ENCODE peak calls at places on chromosomes 3 and 15, in ten cellular contexts. One of them, this sample, is unnamed.

GRCh38 chr3:69161587-69162196 is 39.3 kb upstream of the LMOD3 start:
- DNase-seq in heart left ventricle: no peak
- DNase-seq in sigmoid colon: no peak
- DNase-seq in endothelial cell: peak
- DNase-seq in nephron progenitor cell: peak
- DNase-seq in progenitor cell of endocrine pancreas: no peak
- DNase-seq in MM.1S: peak
- DNase-seq in psoas muscle: no peak
- DNase-seq in choroid plexus epithelial cell: peak
- DNase-seq in lower leg skin: no peak
- DNase-seq in this sample: no peak

GRCh38 chr3:125059488-125060245 is 3.9 kb upstream of the HEG1 start:
- DNase-seq in heart left ventricle: no peak
- DNase-seq in sigmoid colon: no peak
- DNase-seq in endothelial cell: no peak
- DNase-seq in nephron progenitor cell: no peak
- DNase-seq in progenitor cell of endocrine pancreas: no peak
- DNase-seq in MM.1S: no peak
- DNase-seq in psoas muscle: no peak
- DNase-seq in choroid plexus epithelial cell: peak
- DNase-seq in lower leg skin: no peak
- DNase-seq in this sample: no peak

GRCh38 chr3:13509066-13509815 is 29.1 kb downstream of the HDAC11 start:
- DNase-seq in heart left ventricle: peak
- DNase-seq in sigmoid colon: no peak
- DNase-seq in endothelial cell: no peak
- DNase-seq in nephron progenitor cell: no peak
- DNase-seq in progenitor cell of endocrine pancreas: no peak
- DNase-seq in MM.1S: no peak
- DNase-seq in psoas muscle: peak
- DNase-seq in choroid plexus epithelial cell: no peak
- DNase-seq in lower leg skin: no peak
- DNase-seq in this sample: no peak

GRCh38 chr15:88049509-88049908 is 207.0 kb downstream of the NTRK3 start:
- DNase-seq in heart left ventricle: no peak
- DNase-seq in sigmoid colon: no peak
- DNase-seq in endothelial cell: no peak
- DNase-seq in nephron progenitor cell: no peak
- DNase-seq in progenitor cell of endocrine pancreas: no peak
- DNase-seq in MM.1S: peak
- DNase-seq in psoas muscle: no peak
- DNase-seq in choroid plexus epithelial cell: no peak
- DNase-seq in lower leg skin: no peak
- DNase-seq in this sample: no peak

GRCh38 chr3:183085634-183086390 is 13.5 kb downstream of the MCCC1 start:
- DNase-seq in heart left ventricle: no peak
- DNase-seq in sigmoid colon: no peak
- DNase-seq in endothelial cell: peak
- DNase-seq in nephron progenitor cell: peak
- DNase-seq in progenitor cell of endocrine pancreas: no peak
- DNase-seq in MM.1S: no peak
- DNase-seq in psoas muscle: no peak
- DNase-seq in choroid plexus epithelial cell: peak
- DNase-seq in lower leg skin: no peak
- DNase-seq in this sample: no peak

GRCh38 chr15:90857883-90858443 is 10.4 kb upstream of the FURIN start:
- DNase-seq in heart left ventricle: no peak
- DNase-seq in sigmoid colon: no peak
- DNase-seq in endothelial cell: no peak
- DNase-seq in nephron progenitor cell: no peak
- DNase-seq in progenitor cell of endocrine pancreas: no peak
- DNase-seq in MM.1S: no peak
- DNase-seq in psoas muscle: no peak
- DNase-seq in choroid plexus epithelial cell: no peak
- DNase-seq in lower leg skin: no peak
- DNase-seq in this sample: no peak

GRCh38 chr15:41581110-41581509 is 22.1 kb downstream of the TYRO3 start:
- DNase-seq in heart left ventricle: no peak
- DNase-seq in sigmoid colon: no peak
- DNase-seq in endothelial cell: no peak
- DNase-seq in nephron progenitor cell: no peak
- DNase-seq in progenitor cell of endocrine pancreas: no peak
- DNase-seq in MM.1S: peak
- DNase-seq in psoas muscle: no peak
- DNase-seq in choroid plexus epithelial cell: peak
- DNase-seq in lower leg skin: no peak
- DNase-seq in this sample: no peak

GRCh38 chr3:194468086-194468485 is 18.7 kb downstream of the ATP13A3 start:
- DNase-seq in heart left ventricle: no peak
- DNase-seq in sigmoid colon: no peak
- DNase-seq in endothelial cell: no peak
- DNase-seq in nephron progenitor cell: no peak
- DNase-seq in progenitor cell of endocrine pancreas: no peak
- DNase-seq in MM.1S: no peak
- DNase-seq in psoas muscle: no peak
- DNase-seq in choroid plexus epithelial cell: no peak
- DNase-seq in lower leg skin: no peak
- DNase-seq in this sample: no peak

GRCh38 chr3:60497922-60498321 is 753.3 kb downstream of the FHIT start:
- DNase-seq in heart left ventricle: no peak
- DNase-seq in sigmoid colon: no peak
- DNase-seq in endothelial cell: no peak
- DNase-seq in nephron progenitor cell: no peak
- DNase-seq in progenitor cell of endocrine pancreas: no peak
- DNase-seq in MM.1S: no peak
- DNase-seq in psoas muscle: no peak
- DNase-seq in choroid plexus epithelial cell: no peak
- DNase-seq in lower leg skin: no peak
- DNase-seq in this sample: no peak

GRCh38 chr3:106172780-106173179 is 304.0 kb upstream of the CBLB start:
- DNase-seq in heart left ventricle: no peak
- DNase-seq in sigmoid colon: no peak
- DNase-seq in endothelial cell: no peak
- DNase-seq in nephron progenitor cell: no peak
- DNase-seq in progenitor cell of endocrine pancreas: no peak
- DNase-seq in MM.1S: no peak
- DNase-seq in psoas muscle: no peak
- DNase-seq in choroid plexus epithelial cell: no peak
- DNase-seq in lower leg skin: no peak
- DNase-seq in this sample: no peak

GRCh38 chr15:45616901-45617323 is 17.9 kb upstream of the SQOR start:
- DNase-seq in heart left ventricle: no peak
- DNase-seq in sigmoid colon: no peak
- DNase-seq in endothelial cell: no peak
- DNase-seq in nephron progenitor cell: no peak
- DNase-seq in progenitor cell of endocrine pancreas: no peak
- DNase-seq in MM.1S: no peak
- DNase-seq in psoas muscle: no peak
- DNase-seq in choroid plexus epithelial cell: no peak
- DNase-seq in lower leg skin: no peak
- DNase-seq in this sample: no peak

GRCh38 chr15:95910643-95911212 is 419.8 kb upstream of the NR2F2 start:
- DNase-seq in heart left ventricle: no peak
- DNase-seq in sigmoid colon: no peak
- DNase-seq in endothelial cell: no peak
- DNase-seq in nephron progenitor cell: no peak
- DNase-seq in progenitor cell of endocrine pancreas: no peak
- DNase-seq in MM.1S: no peak
- DNase-seq in psoas muscle: no peak
- DNase-seq in choroid plexus epithelial cell: no peak
- DNase-seq in lower leg skin: no peak
- DNase-seq in this sample: no peak

GRCh38 chr15:83475551-83475950 is 28.4 kb downstream of the SH3GL3 start:
- DNase-seq in heart left ventricle: no peak
- DNase-seq in sigmoid colon: no peak
- DNase-seq in endothelial cell: no peak
- DNase-seq in nephron progenitor cell: no peak
- DNase-seq in progenitor cell of endocrine pancreas: no peak
- DNase-seq in MM.1S: no peak
- DNase-seq in psoas muscle: no peak
- DNase-seq in choroid plexus epithelial cell: peak
- DNase-seq in lower leg skin: no peak
- DNase-seq in this sample: no peak

GRCh38 chr3:185943363-185944106 is 5.7 kb upstream of the TRA2B start:
- DNase-seq in heart left ventricle: peak
- DNase-seq in sigmoid colon: peak
- DNase-seq in endothelial cell: peak
- DNase-seq in nephron progenitor cell: peak
- DNase-seq in progenitor cell of endocrine pancreas: peak
- DNase-seq in MM.1S: peak
- DNase-seq in psoas muscle: peak
- DNase-seq in choroid plexus epithelial cell: peak
- DNase-seq in lower leg skin: peak
- DNase-seq in this sample: peak
- TF ChIP-seq CTCF in heart left ventricle: peak
- TF ChIP-seq CTCF in sigmoid colon: peak
- TF ChIP-seq CTCF in endothelial cell: peak
- TF ChIP-seq CTCF in nephron progenitor cell: peak
- TF ChIP-seq CTCF in progenitor cell of endocrine pancreas: peak
- TF ChIP-seq CTCF in MM.1S: peak
- TF ChIP-seq CTCF in psoas muscle: peak
- TF ChIP-seq CTCF in choroid plexus epithelial cell: peak
- TF ChIP-seq CTCF in lower leg skin: peak
- TF ChIP-seq CTCF in this sample: peak

GRCh38 chr15:34358367-34358766 is 8.6 kb downstream of the LPCAT4 start:
- DNase-seq in heart left ventricle: no peak
- DNase-seq in sigmoid colon: no peak
- DNase-seq in endothelial cell: no peak
- DNase-seq in nephron progenitor cell: no peak
- DNase-seq in progenitor cell of endocrine pancreas: no peak
- DNase-seq in MM.1S: no peak
- DNase-seq in psoas muscle: no peak
- DNase-seq in choroid plexus epithelial cell: peak
- DNase-seq in lower leg skin: no peak
- DNase-seq in this sample: no peak
- TF ChIP-seq CTCF in heart left ventricle: no peak
- TF ChIP-seq CTCF in sigmoid colon: no peak
- TF ChIP-seq CTCF in endothelial cell: no peak
- TF ChIP-seq CTCF in nephron progenitor cell: no peak
- TF ChIP-seq CTCF in progenitor cell of endocrine pancreas: peak
- TF ChIP-seq CTCF in MM.1S: no peak
- TF ChIP-seq CTCF in psoas muscle: no peak
- TF ChIP-seq CTCF in choroid plexus epithelial cell: peak
- TF ChIP-seq CTCF in lower leg skin: no peak
- TF ChIP-seq CTCF in this sample: peak

DNA sequence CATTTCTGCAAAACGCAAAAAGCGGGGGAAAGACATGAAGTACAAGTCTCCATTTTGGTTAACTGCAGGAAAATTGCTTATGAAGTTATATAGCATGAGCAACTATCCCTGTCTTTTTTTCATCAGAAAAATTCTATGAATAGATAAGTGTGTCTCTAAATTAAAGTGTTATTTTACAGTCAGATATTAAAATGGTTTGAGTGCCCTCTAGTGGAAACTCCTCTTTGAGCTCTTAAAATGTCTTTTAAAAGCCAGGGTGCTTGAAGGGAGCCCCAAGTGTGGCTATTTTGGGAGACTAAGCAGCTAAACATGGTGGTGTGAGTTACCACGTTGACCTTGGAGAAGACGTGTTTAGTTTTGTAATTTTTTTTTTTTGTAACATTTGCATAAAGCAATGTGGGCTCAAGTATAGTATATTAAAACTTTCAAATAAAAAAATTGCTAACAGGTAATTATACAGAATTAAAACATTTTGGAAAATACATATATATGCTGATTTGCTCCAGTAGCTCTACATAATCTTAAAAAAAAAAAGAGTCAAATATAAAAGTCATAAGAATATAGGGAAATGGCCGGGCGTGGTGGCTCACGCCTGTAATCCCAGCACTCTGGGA is 77.2 kb downstream of the PPP2R3A start:
- DNase-seq in heart left ventricle: no peak
- DNase-seq in sigmoid colon: no peak
- DNase-seq in endothelial cell: no peak
- DNase-seq in nephron progenitor cell: no peak
- DNase-seq in progenitor cell of endocrine pancreas: no peak
- DNase-seq in MM.1S: peak
- DNase-seq in psoas muscle: no peak
- DNase-seq in choroid plexus epithelial cell: peak
- DNase-seq in lower leg skin: no peak
- DNase-seq in this sample: no peak
- TF ChIP-seq CTCF in heart left ventricle: peak
- TF ChIP-seq CTCF in sigmoid colon: peak
- TF ChIP-seq CTCF in endothelial cell: peak
- TF ChIP-seq CTCF in nephron progenitor cell: peak
- TF ChIP-seq CTCF in progenitor cell of endocrine pancreas: peak
- TF ChIP-seq CTCF in MM.1S: peak
- TF ChIP-seq CTCF in psoas muscle: peak
- TF ChIP-seq CTCF in choroid plexus epithelial cell: peak
- TF ChIP-seq CTCF in lower leg skin: no peak
- TF ChIP-seq CTCF in this sample: peak

GRCh38 chr3:189771842-189772494 is 140.8 kb downstream of the TP63 start:
- DNase-seq in heart left ventricle: no peak
- DNase-seq in sigmoid colon: no peak
- DNase-seq in endothelial cell: no peak
- DNase-seq in nephron progenitor cell: no peak
- DNase-seq in progenitor cell of endocrine pancreas: no peak
- DNase-seq in MM.1S: no peak
- DNase-seq in psoas muscle: no peak
- DNase-seq in choroid plexus epithelial cell: no peak
- DNase-seq in lower leg skin: no peak
- DNase-seq in this sample: no peak

GRCh38 chr3:189778340-189778950 is 147.3 kb downstream of the TP63 start:
- DNase-seq in heart left ventricle: no peak
- DNase-seq in sigmoid colon: no peak
- DNase-seq in endothelial cell: no peak
- DNase-seq in nephron progenitor cell: no peak
- DNase-seq in progenitor cell of endocrine pancreas: no peak
- DNase-seq in MM.1S: no peak
- DNase-seq in psoas muscle: no peak
- DNase-seq in choroid plexus epithelial cell: no peak
- DNase-seq in lower leg skin: no peak
- DNase-seq in this sample: no peak

GRCh38 chr3:189772584-189772983 is 141.4 kb downstream of the TP63 start:
- DNase-seq in heart left ventricle: no peak
- DNase-seq in sigmoid colon: no peak
- DNase-seq in endothelial cell: no peak
- DNase-seq in nephron progenitor cell: no peak
- DNase-seq in progenitor cell of endocrine pancreas: no peak
- DNase-seq in MM.1S: no peak
- DNase-seq in psoas muscle: no peak
- DNase-seq in choroid plexus epithelial cell: no peak
- DNase-seq in lower leg skin: no peak
- DNase-seq in this sample: no peak

GRCh38 chr3:189776163-189776824 is 145.1 kb downstream of the TP63 start:
- DNase-seq in heart left ventricle: no peak
- DNase-seq in sigmoid colon: no peak
- DNase-seq in endothelial cell: no peak
- DNase-seq in nephron progenitor cell: no peak
- DNase-seq in progenitor cell of endocrine pancreas: no peak
- DNase-seq in MM.1S: no peak
- DNase-seq in psoas muscle: no peak
- DNase-seq in choroid plexus epithelial cell: no peak
- DNase-seq in lower leg skin: no peak
- DNase-seq in this sample: no peak

DNA sequence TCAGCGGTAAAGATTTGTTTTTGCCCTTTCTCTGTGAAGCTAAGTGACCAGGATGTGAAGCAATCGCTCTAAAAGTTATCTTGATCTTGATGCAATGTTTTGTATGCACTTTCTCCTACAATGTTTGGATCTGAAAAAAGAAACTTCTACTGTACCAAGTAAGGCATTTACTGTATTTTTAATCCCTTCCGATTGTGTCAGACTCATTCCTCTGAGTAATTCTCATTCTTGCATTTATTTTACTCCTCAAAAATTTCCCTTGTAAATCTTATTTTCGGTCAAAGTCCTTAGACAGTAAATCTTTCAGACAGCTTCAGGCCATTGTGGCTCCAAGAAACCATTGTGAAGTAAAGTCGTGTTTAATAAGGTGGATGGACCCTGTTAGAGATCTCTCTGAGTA is 141.9 kb downstream of the TP63 start:
- DNase-seq in heart left ventricle: no peak
- DNase-seq in sigmoid colon: no peak
- DNase-seq in endothelial cell: no peak
- DNase-seq in nephron progenitor cell: no peak
- DNase-seq in progenitor cell of endocrine pancreas: no peak
- DNase-seq in MM.1S: no peak
- DNase-seq in psoas muscle: no peak
- DNase-seq in choroid plexus epithelial cell: peak
- DNase-seq in lower leg skin: no peak
- DNase-seq in this sample: no peak
- TF ChIP-seq CTCF in heart left ventricle: no peak
- TF ChIP-seq CTCF in sigmoid colon: no peak
- TF ChIP-seq CTCF in endothelial cell: no peak
- TF ChIP-seq CTCF in nephron progenitor cell: no peak
- TF ChIP-seq CTCF in progenitor cell of endocrine pancreas: no peak
- TF ChIP-seq CTCF in MM.1S: no peak
- TF ChIP-seq CTCF in psoas muscle: no peak
- TF ChIP-seq CTCF in choroid plexus epithelial cell: no peak
- TF ChIP-seq CTCF in lower leg skin: no peak
- TF ChIP-seq CTCF in this sample: no peak